ENCODE peak calls at places on chromosomes 1 and 21, in eight cellular contexts. One of them, this sample, is unnamed.

GRCh38 chr1:170145691-170146676 is at the start of gene NTMT2:
- DNase-seq in fibroblast of mammary gland: no peak
- DNase-seq in A673: peak; percentile 96
- DNase-seq in fibroblast of pulmonary artery: peak; percentile 26
- DNase-seq in uterus: no peak
- DNase-seq in heart left ventricle: peak; percentile 66
- DNase-seq in neural progenitor cell: peak; percentile 40
- DNase-seq in astrocyte of the spinal cord: no peak
- DNase-seq in this sample: no peak

GRCh38 chr1:46535063-46535462 is 16.4 kb downstream of the KNCN start:
- DNase-seq in fibroblast of mammary gland: peak; percentile 17
- DNase-seq in A673: no peak
- DNase-seq in fibroblast of pulmonary artery: no peak
- DNase-seq in uterus: no peak
- DNase-seq in heart left ventricle: no peak
- DNase-seq in neural progenitor cell: no peak
- DNase-seq in astrocyte of the spinal cord: no peak
- DNase-seq in this sample: no peak

GRCh38 chr1:207032528-207033017 is at the start of gene C1orf116:
- DNase-seq in fibroblast of mammary gland: no peak
- DNase-seq in A673: peak; percentile 38
- DNase-seq in fibroblast of pulmonary artery: no peak
- DNase-seq in uterus: no peak
- DNase-seq in heart left ventricle: no peak
- DNase-seq in neural progenitor cell: peak; percentile 61
- DNase-seq in astrocyte of the spinal cord: no peak
- DNase-seq in this sample: no peak

GRCh38 chr1:200877839-200878551 is 5.2 kb downstream of the GPR25 start:
- DNase-seq in fibroblast of mammary gland: no peak
- DNase-seq in A673: no peak
- DNase-seq in fibroblast of pulmonary artery: no peak
- DNase-seq in uterus: no peak
- DNase-seq in heart left ventricle: no peak
- DNase-seq in neural progenitor cell: no peak
- DNase-seq in astrocyte of the spinal cord: no peak
- DNase-seq in this sample: no peak

GRCh38 chr1:20405893-20406604 is 80.0 kb downstream of the CAMK2N1 start:
- DNase-seq in fibroblast of mammary gland: peak; percentile 97
- DNase-seq in A673: no peak
- DNase-seq in fibroblast of pulmonary artery: peak; percentile 60
- DNase-seq in uterus: no peak
- DNase-seq in heart left ventricle: no peak
- DNase-seq in neural progenitor cell: no peak
- DNase-seq in astrocyte of the spinal cord: peak; percentile 87
- DNase-seq in this sample: peak; percentile 81

GRCh38 chr1:24735619-24736375 is 9.4 kb upstream of the CLIC4 start:
- DNase-seq in fibroblast of mammary gland: peak; percentile 63
- DNase-seq in A673: peak; percentile 99
- DNase-seq in fibroblast of pulmonary artery: peak; percentile 70
- DNase-seq in uterus: peak; percentile 61
- DNase-seq in heart left ventricle: peak; percentile 79
- DNase-seq in neural progenitor cell: peak; percentile 61
- DNase-seq in astrocyte of the spinal cord: peak; percentile 50
- DNase-seq in this sample: peak; percentile 47

GRCh38 chr1:186440584-186440983 is 20.3 kb downstream of the PDC start:
- DNase-seq in fibroblast of mammary gland: no peak
- DNase-seq in A673: no peak
- DNase-seq in fibroblast of pulmonary artery: no peak
- DNase-seq in uterus: no peak
- DNase-seq in heart left ventricle: no peak
- DNase-seq in neural progenitor cell: no peak
- DNase-seq in astrocyte of the spinal cord: peak; percentile 10
- DNase-seq in this sample: no peak

GRCh38 chr1:205563927-205564441 is 59.5 kb downstream of the CDK18 start:
- DNase-seq in fibroblast of mammary gland: no peak
- DNase-seq in A673: no peak
- DNase-seq in fibroblast of pulmonary artery: no peak
- DNase-seq in uterus: no peak
- DNase-seq in heart left ventricle: no peak
- DNase-seq in neural progenitor cell: no peak
- DNase-seq in astrocyte of the spinal cord: no peak
- DNase-seq in this sample: no peak

GRCh38 chr1:116230712-116231111 is 119.5 kb downstream of the MAB21L3 start:
- DNase-seq in fibroblast of mammary gland: no peak
- DNase-seq in A673: no peak
- DNase-seq in fibroblast of pulmonary artery: no peak
- DNase-seq in uterus: no peak
- DNase-seq in heart left ventricle: no peak
- DNase-seq in neural progenitor cell: no peak
- DNase-seq in astrocyte of the spinal cord: no peak
- DNase-seq in this sample: no peak

GRCh38 chr1:14071581-14071980 is 371.6 kb downstream of the PRDM2 start:
- DNase-seq in fibroblast of mammary gland: no peak
- DNase-seq in A673: no peak
- DNase-seq in fibroblast of pulmonary artery: no peak
- DNase-seq in uterus: no peak
- DNase-seq in heart left ventricle: no peak
- DNase-seq in neural progenitor cell: no peak
- DNase-seq in astrocyte of the spinal cord: no peak
- DNase-seq in this sample: no peak

GRCh38 chr21:29271927-29272333 is 26.8 kb upstream of the BACH1 start:
- DNase-seq in fibroblast of mammary gland: no peak
- DNase-seq in A673: no peak
- DNase-seq in fibroblast of pulmonary artery: no peak
- DNase-seq in uterus: no peak
- DNase-seq in heart left ventricle: no peak
- DNase-seq in neural progenitor cell: no peak
- DNase-seq in astrocyte of the spinal cord: no peak
- DNase-seq in this sample: no peak

DNA sequence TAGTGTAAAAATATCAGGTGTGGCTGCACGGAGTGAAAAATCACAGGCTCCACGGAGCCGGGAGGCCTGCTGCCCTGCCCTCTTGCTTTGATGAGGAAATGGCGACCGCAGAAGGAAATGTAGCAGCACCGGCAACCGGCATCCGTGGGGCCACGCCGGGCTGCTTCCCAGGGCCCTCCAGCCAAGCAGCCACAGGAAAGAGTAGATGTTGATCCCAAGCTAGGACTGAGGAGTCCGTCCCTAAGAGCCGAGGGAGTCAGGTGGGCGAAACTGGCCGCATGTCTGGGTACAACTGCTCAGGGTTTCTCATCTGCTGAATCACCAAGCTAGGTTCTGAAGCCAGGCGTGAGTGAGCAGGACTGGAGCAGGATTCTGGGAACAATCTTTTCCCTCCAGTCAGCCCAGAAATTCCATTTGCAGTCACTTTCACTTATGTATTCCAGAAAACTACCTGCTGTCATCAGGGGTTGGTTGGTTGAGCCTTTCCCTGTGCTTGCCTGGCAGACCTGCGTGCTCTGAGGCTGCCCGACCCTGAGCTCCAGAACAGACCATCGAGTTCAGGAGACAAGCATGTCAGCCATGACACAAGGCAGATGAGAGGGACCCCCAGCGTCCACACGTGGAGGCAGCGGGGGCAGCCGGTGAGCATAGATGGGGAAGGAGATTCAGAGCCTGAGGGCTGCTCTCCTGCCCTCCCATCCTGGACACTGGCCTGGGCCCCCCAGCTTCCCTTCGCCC is 5.8 kb upstream of the ITGB2 start:
- DNase-seq in fibroblast of mammary gland: peak; percentile 72
- DNase-seq in A673: no peak
- DNase-seq in fibroblast of pulmonary artery: no peak
- DNase-seq in uterus: no peak
- DNase-seq in heart left ventricle: no peak
- DNase-seq in neural progenitor cell: no peak
- DNase-seq in astrocyte of the spinal cord: no peak
- DNase-seq in this sample: no peak
- H3K4me3 ChIP-seq in fibroblast of mammary gland: no peak overlapping the region
- H3K4me3 ChIP-seq in A673: no peak overlapping the region
- H3K4me3 ChIP-seq in fibroblast of pulmonary artery: no peak overlapping the region
- H3K4me3 ChIP-seq in uterus: no peak overlapping the region
- H3K4me3 ChIP-seq in heart left ventricle: no peak overlapping the region
- H3K4me3 ChIP-seq in neural progenitor cell: no peak overlapping the region
- H3K4me3 ChIP-seq in astrocyte of the spinal cord: no peak overlapping the region
- H3K4me3 ChIP-seq in this sample: no peak overlapping the region

GRCh38 chr1:193114485-193115095 is 7.2 kb upstream of the CDC73 start:
- DNase-seq in fibroblast of mammary gland: no peak
- DNase-seq in A673: no peak
- DNase-seq in fibroblast of pulmonary artery: no peak
- DNase-seq in uterus: no peak
- DNase-seq in heart left ventricle: no peak
- DNase-seq in neural progenitor cell: no peak
- DNase-seq in astrocyte of the spinal cord: no peak
- DNase-seq in this sample: no peak

GRCh38 chr1:193111641-193112090 is 6.5 kb upstream of the GLRX2 start:
- DNase-seq in fibroblast of mammary gland: peak; percentile 85
- DNase-seq in A673: peak; percentile 48
- DNase-seq in fibroblast of pulmonary artery: peak; percentile 91
- DNase-seq in uterus: peak; percentile 42
- DNase-seq in heart left ventricle: no peak
- DNase-seq in neural progenitor cell: peak; percentile 16
- DNase-seq in astrocyte of the spinal cord: peak; percentile 77
- DNase-seq in this sample: peak; percentile 87

GRCh38 chr1:193113992-193114332 is 7.9 kb upstream of the CDC73 start:
- DNase-seq in fibroblast of mammary gland: peak; percentile 51
- DNase-seq in A673: no peak
- DNase-seq in fibroblast of pulmonary artery: no peak
- DNase-seq in uterus: no peak
- DNase-seq in heart left ventricle: no peak
- DNase-seq in neural progenitor cell: no peak
- DNase-seq in astrocyte of the spinal cord: no peak
- DNase-seq in this sample: no peak

GRCh38 chr1:193115629-193116227 is 6.1 kb upstream of the CDC73 start:
- DNase-seq in fibroblast of mammary gland: peak; percentile 99
- DNase-seq in A673: no peak
- DNase-seq in fibroblast of pulmonary artery: peak; percentile 97
- DNase-seq in uterus: no peak
- DNase-seq in heart left ventricle: no peak
- DNase-seq in neural progenitor cell: no peak
- DNase-seq in astrocyte of the spinal cord: peak; percentile 98
- DNase-seq in this sample: peak; percentile 83

GRCh38 chr1:193113258-193113991 is 8.2 kb upstream of the GLRX2 start:
- DNase-seq in fibroblast of mammary gland: no peak
- DNase-seq in A673: no peak
- DNase-seq in fibroblast of pulmonary artery: no peak
- DNase-seq in uterus: no peak
- DNase-seq in heart left ventricle: no peak
- DNase-seq in neural progenitor cell: no peak
- DNase-seq in astrocyte of the spinal cord: no peak
- DNase-seq in this sample: no peak
- H3K4me3 ChIP-seq in fibroblast of mammary gland: no peak overlapping the region
- H3K4me3 ChIP-seq in A673: no peak overlapping the region
- H3K4me3 ChIP-seq in fibroblast of pulmonary artery: no peak overlapping the region
- H3K4me3 ChIP-seq in uterus: no peak overlapping the region
- H3K4me3 ChIP-seq in heart left ventricle: no peak overlapping the region
- H3K4me3 ChIP-seq in neural progenitor cell: no peak overlapping the region
- H3K4me3 ChIP-seq in astrocyte of the spinal cord: no peak overlapping the region
- H3K4me3 ChIP-seq in this sample: no peak overlapping the region

DNA sequence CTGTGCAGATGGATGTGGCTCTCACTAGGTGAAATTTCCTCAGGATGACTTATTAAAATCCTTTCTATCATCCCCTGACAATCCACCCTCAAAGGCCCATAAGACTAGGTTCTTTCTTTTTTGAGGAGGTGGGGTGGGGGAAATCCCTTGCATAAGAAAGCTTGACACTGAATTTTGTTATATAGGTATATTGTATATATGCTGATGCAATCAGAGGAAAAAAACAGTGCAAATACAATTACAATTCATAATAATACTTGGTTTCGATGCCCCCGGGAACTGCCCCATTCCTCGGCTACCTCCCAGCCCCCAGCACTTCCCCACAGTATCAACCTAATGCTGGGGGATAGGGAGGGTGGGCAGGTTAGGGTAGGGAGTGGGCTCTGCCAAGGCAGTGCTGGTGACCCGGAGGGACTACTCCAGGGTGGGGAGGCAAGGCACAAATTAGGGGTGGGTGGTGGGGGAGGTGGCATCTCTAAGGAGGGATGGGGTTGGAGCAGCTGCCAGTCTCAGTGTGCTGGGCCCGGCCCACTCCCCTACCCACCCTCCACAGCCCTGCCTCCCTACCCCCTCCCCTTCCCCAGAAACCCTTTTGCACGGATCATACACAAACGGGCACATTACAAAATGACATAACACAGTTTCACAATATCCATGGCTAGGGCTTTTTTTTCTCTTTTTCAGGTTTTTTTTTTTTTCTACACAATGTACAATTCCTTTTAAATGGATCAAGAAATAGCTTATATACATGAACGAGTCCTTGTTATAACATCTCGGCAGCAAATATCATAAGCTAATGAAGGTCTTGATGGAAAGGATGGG is 30.9 kb downstream of the SLC27A3 start:
- DNase-seq in fibroblast of mammary gland: no peak
- DNase-seq in A673: no peak
- DNase-seq in fibroblast of pulmonary artery: peak; percentile 7
- DNase-seq in uterus: no peak
- DNase-seq in heart left ventricle: no peak
- DNase-seq in neural progenitor cell: no peak
- DNase-seq in astrocyte of the spinal cord: no peak
- DNase-seq in this sample: no peak
- H3K4me3 ChIP-seq in fibroblast of mammary gland: no peak overlapping the region
- H3K4me3 ChIP-seq in A673: no peak overlapping the region
- H3K4me3 ChIP-seq in fibroblast of pulmonary artery: no peak overlapping the region
- H3K4me3 ChIP-seq in uterus: no peak overlapping the region
- H3K4me3 ChIP-seq in heart left ventricle: no peak overlapping the region
- H3K4me3 ChIP-seq in neural progenitor cell: no peak overlapping the region
- H3K4me3 ChIP-seq in astrocyte of the spinal cord: no peak overlapping the region
- H3K4me3 ChIP-seq in this sample: no peak overlapping the region

DNA sequence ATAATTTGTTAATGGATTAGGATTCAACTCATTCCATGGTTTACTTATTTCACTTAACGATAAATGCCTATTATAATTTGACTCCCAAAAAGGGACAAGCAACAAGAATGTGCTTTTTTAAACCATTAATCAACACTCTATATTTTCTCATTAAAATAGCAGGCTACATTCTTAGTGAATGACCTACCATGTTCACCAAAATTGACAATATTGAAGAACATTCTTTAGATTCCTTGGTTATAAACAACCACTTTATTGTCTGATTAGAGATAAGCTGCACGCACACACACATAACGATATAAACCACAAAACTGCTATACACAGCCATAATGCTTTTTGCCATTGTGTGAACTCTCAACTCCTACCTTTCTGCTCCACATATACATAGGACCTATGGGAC is 75.4 kb upstream of the LRRC7 start:
- DNase-seq in fibroblast of mammary gland: no peak
- DNase-seq in A673: no peak
- DNase-seq in fibroblast of pulmonary artery: peak; percentile 26
- DNase-seq in uterus: no peak
- DNase-seq in heart left ventricle: no peak
- DNase-seq in neural progenitor cell: no peak
- DNase-seq in astrocyte of the spinal cord: peak; percentile 2
- DNase-seq in this sample: no peak
- H3K4me3 ChIP-seq in fibroblast of mammary gland: no peak overlapping the region
- H3K4me3 ChIP-seq in A673: no peak overlapping the region
- H3K4me3 ChIP-seq in fibroblast of pulmonary artery: no peak overlapping the region
- H3K4me3 ChIP-seq in uterus: no peak overlapping the region
- H3K4me3 ChIP-seq in heart left ventricle: no peak overlapping the region
- H3K4me3 ChIP-seq in neural progenitor cell: no peak overlapping the region
- H3K4me3 ChIP-seq in astrocyte of the spinal cord: no peak overlapping the region
- H3K4me3 ChIP-seq in this sample: no peak overlapping the region

GRCh38 chr1:41660570-41661427 is 176.3 kb upstream of the EDN2 start:
- DNase-seq in fibroblast of mammary gland: no peak
- DNase-seq in A673: no peak
- DNase-seq in fibroblast of pulmonary artery: no peak
- DNase-seq in uterus: no peak
- DNase-seq in heart left ventricle: no peak
- DNase-seq in neural progenitor cell: no peak
- DNase-seq in astrocyte of the spinal cord: no peak
- DNase-seq in this sample: no peak
- H3K4me3 ChIP-seq in fibroblast of mammary gland: peak overlapping the region; percentile 66
- H3K4me3 ChIP-seq in A673: peak overlapping the region; percentile 58
- H3K4me3 ChIP-seq in fibroblast of pulmonary artery: peak overlapping the region; percentile 56
- H3K4me3 ChIP-seq in uterus: no peak overlapping the region
- H3K4me3 ChIP-seq in heart left ventricle: peak overlapping the region; percentile 68
- H3K4me3 ChIP-seq in neural progenitor cell: no peak overlapping the region
- H3K4me3 ChIP-seq in astrocyte of the spinal cord: peak overlapping the region; percentile 59
- H3K4me3 ChIP-seq in this sample: peak overlapping the region; percentile 43

This sample was measured in MG63.